ENCODE peak calls at places on chromosomes 12 and 14, in eight cellular contexts. Z, X, T, W, B, G, U and K are unnamed samples.

GRCh38 chr14:63470877-63471565 is 72.2 kb downstream of the PPP2R5E start:
- DNase-seq in Z (no peak), X (no peak), T (peak), W (no peak), B (peak), G (no peak), U (no peak), K (no peak)

GRCh38 chr12:56723889-56724659 is 1.0 kb downstream of the NACA start:
- DNase-seq in Z (peak), X (peak), T (peak), W (no peak), B (peak), G (no peak), U (peak), K (peak)

GRCh38 chr14:69323266-69323966 is 63.5 kb downstream of the GALNT16 start:
- DNase-seq in Z (no peak), X (no peak), T (no peak), W (no peak), B (no peak), G (no peak), U (no peak), K (peak)

GRCh38 chr14:62015945-62016344 is 253.7 kb downstream of the SNAPC1 start:
- DNase-seq in Z (no peak), X (no peak), T (peak), W (no peak), B (peak), G (no peak), U (no peak), K (no peak)

GRCh38 chr14:105879867-105880561 is 353.6 kb downstream of the TMEM121 start:
- DNase-seq in Z (no peak), X (no peak), T (no peak), W (no peak), B (no peak), G (peak), U (no peak), K (peak)

GRCh38 chr12:105640780-105641179 is 310.3 kb downstream of the C12orf75 start:
- DNase-seq in Z (no peak), X (no peak), T (no peak), W (no peak), B (no peak), G (no peak), U (no peak), K (no peak)

GRCh38 chr12:42407306-42407705 is 81.3 kb downstream of the PPHLN1 start:
- DNase-seq in Z (no peak), X (no peak), T (no peak), W (no peak), B (peak), G (no peak), U (no peak), K (no peak)

GRCh38 chr12:27554421-27555186 is 30.6 kb downstream of the PPFIBP1 start:
- DNase-seq in Z (no peak), X (no peak), T (peak), W (no peak), B (no peak), G (peak), U (no peak), K (peak)

GRCh38 chr14:90541076-90541634 is 144.3 kb downstream of the CALM1 start:
- DNase-seq in Z (no peak), X (no peak), T (no peak), W (no peak), B (no peak), G (peak), U (no peak), K (no peak)

GRCh38 chr12:132061641-132062430 is 82.3 kb downstream of the DDX51 start:
- DNase-seq in Z (no peak), X (no peak), T (no peak), W (no peak), B (no peak), G (no peak), U (no peak), K (no peak)

GRCh38 chr12:109681986-109682707 is 31.5 kb upstream of the FAM222A start:
- DNase-seq in Z (no peak), X (no peak), T (no peak), W (no peak), B (no peak), G (no peak), U (no peak), K (no peak)

GRCh38 chr12:19894049-19894448 is 454.8 kb downstream of the AEBP2 start:
- DNase-seq in Z (no peak), X (no peak), T (peak), W (no peak), B (peak), G (no peak), U (no peak), K (no peak)

GRCh38 chr12:30098677-30099076 is 314.9 kb upstream of the TMTC1 start:
- DNase-seq in Z (no peak), X (no peak), T (no peak), W (no peak), B (no peak), G (no peak), U (no peak), K (no peak)
- H3K27ac ChIP-seq in Z (no peak), X (no peak), T (no peak), W (no peak), B (no peak), G (no peak), U (no peak), K (no peak)

DNA sequence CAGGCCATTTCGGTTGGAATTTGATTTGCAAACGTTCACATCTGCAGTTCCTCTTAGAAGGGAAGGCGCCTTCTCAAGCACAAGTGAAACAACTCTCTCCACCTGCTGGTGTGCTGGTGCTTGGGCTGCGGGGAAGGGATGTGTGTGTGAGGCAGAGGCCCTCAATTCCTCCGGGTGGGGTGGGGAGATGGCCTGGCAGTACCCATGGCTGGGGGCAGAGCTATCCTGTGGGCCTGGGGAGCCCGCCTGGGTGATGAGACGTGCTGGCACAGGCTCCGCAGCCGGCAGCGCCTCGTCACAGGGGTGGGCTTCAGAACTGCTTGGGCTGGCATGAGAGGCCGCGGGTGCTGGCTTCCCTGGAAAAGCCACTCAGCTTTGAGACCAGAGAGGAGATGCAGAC is 28.9 kb upstream of the TDRD9 start:
- DNase-seq in Z (peak), X (no peak), T (no peak), W (no peak), B (no peak), G (peak), U (no peak), K (no peak)
- H3K27ac ChIP-seq in Z (no peak), X (no peak), T (no peak), W (no peak), B (no peak), G (no peak), U (no peak), K (no peak)

GRCh38 chr14:96038920-96039632 is at the start of gene C14orf132:
- DNase-seq in Z (no peak), X (no peak), T (peak), W (no peak), B (peak), G (peak), U (peak), K (peak)
- H3K27ac ChIP-seq in Z (no peak), X (peak), T (peak), W (no peak), B (peak), G (peak), U (no peak), K (peak)

GRCh38 chr12:63955831-63956685 is 111.6 kb downstream of the SRGAP1 start:
- DNase-seq in Z (peak), X (peak), T (peak), W (no peak), B (peak), G (no peak), U (no peak), K (peak)
- H3K27ac ChIP-seq in Z (no peak), X (peak), T (no peak), W (no peak), B (peak), G (no peak), U (no peak), K (peak)

DNA sequence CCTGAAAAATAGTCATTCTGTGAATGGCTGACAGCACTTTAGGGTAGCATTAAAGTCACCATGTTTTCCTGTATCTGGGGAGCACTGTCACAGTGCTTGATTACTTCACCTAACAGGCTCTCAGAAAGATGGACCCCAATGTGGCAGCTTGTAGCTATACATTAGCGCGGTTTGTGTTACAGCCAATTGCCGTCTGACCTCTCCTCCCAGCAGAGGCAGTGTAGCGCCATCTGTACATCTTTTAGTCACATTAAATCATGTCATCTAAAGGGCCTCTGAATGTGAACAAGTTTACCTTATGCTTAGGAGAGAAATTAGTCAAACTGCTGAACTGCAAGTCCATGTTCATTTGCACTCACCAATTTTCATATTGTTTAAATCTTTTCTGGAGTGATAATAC is 113.7 kb downstream of the LMO3 start:
- DNase-seq in Z (no peak), X (no peak), T (no peak), W (no peak), B (no peak), G (no peak), U (no peak), K (no peak)
- H3K27ac ChIP-seq in Z (no peak), X (no peak), T (no peak), W (no peak), B (no peak), G (no peak), U (no peak), K (no peak)

GRCh38 chr12:26120561-26121274 is 4.1 kb downstream of the BHLHE41 start:
- DNase-seq in Z (no peak), X (no peak), T (no peak), W (no peak), B (no peak), G (no peak), U (no peak), K (no peak)

GRCh38 chr12:26118356-26118755 is 6.5 kb downstream of the BHLHE41 start:
- DNase-seq in Z (no peak), X (no peak), T (no peak), W (no peak), B (no peak), G (no peak), U (no peak), K (no peak)

GRCh38 chr12:26121323-26121740 is 3.5 kb downstream of the BHLHE41 start:
- DNase-seq in Z (no peak), X (no peak), T (no peak), W (no peak), B (no peak), G (no peak), U (no peak), K (no peak)

GRCh38 chr12:26117321-26117720 is 7.5 kb downstream of the BHLHE41 start:
- DNase-seq in Z (no peak), X (no peak), T (no peak), W (no peak), B (no peak), G (no peak), U (no peak), K (no peak)

GRCh38 chr12:26119391-26119981 is 5.4 kb downstream of the BHLHE41 start:
- DNase-seq in Z (peak), X (no peak), T (peak), W (no peak), B (peak), G (no peak), U (peak), K (no peak)
- H3K27ac ChIP-seq in Z (no peak), X (peak), T (no peak), W (no peak), B (no peak), G (no peak), U (no peak), K (peak)